ENCODE peak calls at places on chromosomes 12 and 14, in eight cellular contexts. Q, U, N, V, E, I, Y and J are unnamed samples.

GRCh38 chr12:9331218-9331626 is 123.0 kb upstream of the PZP start:
- DNase-seq in V (peak), Q (peak), Y (peak), N (peak), U (peak), E (no peak), I (peak), J (no peak)

GRCh38 chr12:54352022-54352531 is 12.2 kb downstream of the GPR84 start:
- DNase-seq in I (no peak), U (peak), Q (peak), Y (peak), V (peak), E (peak), N (no peak), J (peak)

GRCh38 chr14:101074124-101075024 is 170.9 kb upstream of the RTL1 start:
- DNase-seq in N (peak), I (no peak), Q (no peak), Y (no peak), U (no peak), V (peak), E (no peak), J (no peak)

GRCh38 chr14:38243696-38244250 is 12.1 kb downstream of the CLEC14A start:
- DNase-seq in V (no peak), U (no peak), N (no peak), Q (no peak), E (no peak), Y (no peak), I (no peak), J (no peak)

GRCh38 chr14:35420036-35420811 is 15.7 kb upstream of the NFKBIA start:
- DNase-seq in E (no peak), I (no peak), N (no peak), U (peak), Q (no peak), Y (peak), V (peak), J (no peak)

GRCh38 chr12:51381226-51382079 is 9.8 kb downstream of the GALNT6 start:
- DNase-seq in Y (peak), Q (no peak), N (no peak), V (peak), I (no peak), U (no peak), E (no peak), J (no peak)

GRCh38 chr12:12745576-12746211 is 28.5 kb downstream of the CDKN1B start:
- DNase-seq in Y (peak), V (no peak), Q (no peak), E (no peak), N (no peak), U (no peak), I (no peak), J (no peak)

GRCh38 chr14:87260460-87260859 is 732.5 kb downstream of the GALC start:
- DNase-seq in I (no peak), Q (no peak), U (no peak), N (no peak), Y (no peak), V (no peak), E (no peak), J (no peak)

DNA sequence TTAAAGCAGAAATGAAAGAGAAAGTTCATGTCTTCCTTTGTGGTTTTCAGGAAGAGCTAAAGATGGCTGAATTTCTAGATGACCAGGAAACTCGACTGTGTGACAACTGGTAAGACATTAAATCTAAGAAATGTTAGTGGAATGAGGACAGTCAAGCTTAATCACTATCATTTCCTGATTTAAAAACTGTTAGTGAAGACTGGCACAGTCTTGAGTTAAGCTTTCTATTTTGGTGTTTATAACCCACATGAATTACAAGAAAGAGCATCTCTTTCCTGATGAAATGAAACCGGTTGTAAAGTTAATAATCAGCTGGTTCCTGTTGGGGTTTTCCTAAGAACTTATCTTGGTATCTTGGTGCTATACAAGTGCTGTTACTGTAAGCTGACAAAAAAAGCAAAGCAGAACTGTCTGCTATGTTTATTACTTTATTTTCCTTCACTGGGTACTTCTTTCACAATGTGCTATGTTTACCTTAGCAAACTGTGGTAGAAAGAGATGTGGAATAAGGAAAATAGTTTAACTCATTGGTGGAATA is 5.2 kb downstream of the TRAFD1 start:
- DNase-seq in U (no peak), N (no peak), V (no peak), E (no peak), Y (no peak), Q (no peak), I (peak), J (no peak)
- H3K4me3 ChIP-seq in U (no peak), N (peak), V (peak), E (no peak), Y (peak), Q (no peak), I (peak), J (no peak)

GRCh38 chr12:79883216-79883615 is 51.7 kb downstream of the PPP1R12A start:
- DNase-seq in N (no peak), I (no peak), V (no peak), Q (no peak), Y (peak), E (no peak), U (no peak), J (no peak)

GRCh38 chr12:79884401-79885006 is 50.4 kb downstream of the PPP1R12A start:
- DNase-seq in V (no peak), N (no peak), I (no peak), Q (no peak), U (no peak), Y (no peak), E (no peak), J (no peak)

GRCh38 chr12:79885956-79886490 is 48.9 kb downstream of the PPP1R12A start:
- DNase-seq in V (no peak), U (no peak), Y (peak), I (no peak), N (no peak), E (no peak), Q (no peak), J (no peak)

GRCh38 chr12:79877246-79877645 is 57.7 kb downstream of the PPP1R12A start:
- DNase-seq in N (no peak), Y (no peak), E (no peak), Q (no peak), V (no peak), I (no peak), U (no peak), J (no peak)

GRCh38 chr12:79881351-79881750 is 53.5 kb downstream of the PPP1R12A start:
- DNase-seq in N (no peak), E (no peak), I (no peak), U (no peak), Y (no peak), Q (no peak), V (no peak), J (no peak)
- H3K4me3 ChIP-seq in N (no peak), E (no peak), I (no peak), U (no peak), Y (no peak), Q (no peak), V (no peak), J (no peak)

DNA sequence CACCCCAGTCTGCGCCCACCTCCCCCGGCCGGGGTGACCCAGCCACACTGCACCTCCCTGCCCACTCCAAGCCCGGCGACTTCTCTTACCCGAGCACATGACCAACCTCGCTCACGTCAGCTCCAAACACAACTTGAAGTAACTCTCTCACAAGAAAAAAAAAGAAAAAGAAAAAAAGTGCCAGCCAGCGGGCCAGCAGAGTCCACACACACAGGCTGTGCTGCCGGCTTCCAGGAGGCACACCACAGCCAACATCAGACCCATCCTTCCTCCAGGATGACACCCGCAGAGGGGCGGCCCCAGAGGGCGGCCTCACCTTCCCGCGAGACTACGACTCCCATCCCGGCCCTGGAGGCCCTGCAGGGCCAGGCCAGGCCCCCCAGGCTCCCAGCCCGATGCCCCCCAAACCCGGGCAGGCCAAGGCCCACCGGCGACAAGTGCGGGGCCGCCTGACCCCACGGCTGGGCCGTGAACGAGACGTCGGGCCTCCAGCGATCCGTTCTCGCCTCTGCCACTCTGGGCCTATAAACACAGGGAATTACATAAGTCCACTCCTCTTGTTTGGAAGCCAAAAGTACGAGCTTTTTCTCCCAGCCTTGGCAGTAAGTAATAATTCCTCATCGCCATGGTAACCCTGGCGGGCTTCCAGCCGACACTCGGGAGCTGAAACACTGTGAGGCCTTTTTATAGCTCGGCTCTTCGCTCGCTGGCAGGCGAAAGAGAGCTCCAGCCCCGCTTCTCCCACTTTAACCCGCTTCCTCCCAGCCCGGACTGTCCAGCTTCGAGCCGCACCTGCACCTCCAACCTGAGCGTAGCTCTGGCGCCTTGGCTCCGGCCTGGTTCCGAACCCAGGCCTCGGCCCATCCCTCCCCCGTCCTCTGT is 49.1 kb downstream of the NCOR2 start:
- DNase-seq in Q (peak), Y (peak), I (no peak), U (peak), N (peak), V (peak), E (peak), J (peak)
- H3K4me3 ChIP-seq in Q (no peak), Y (peak), I (no peak), U (peak), N (peak), V (peak), E (peak), J (peak)

GRCh38 chr12:47775100-47775911 is 2.3 kb downstream of the SLC48A1 start:
- DNase-seq in I (peak), V (peak), Q (no peak), N (no peak), U (no peak), E (peak), Y (peak), J (no peak)
- H3K4me3 ChIP-seq in I (no peak), V (no peak), Q (no peak), N (no peak), U (no peak), E (no peak), Y (peak), J (no peak)

GRCh38 chr12:48977290-48978281 is 536 bp upstream of the WNT1 start:
- DNase-seq in E (peak), N (no peak), Y (peak), I (peak), V (peak), Q (no peak), U (peak), J (no peak)
- H3K4me3 ChIP-seq in E (no peak), N (peak), Y (no peak), I (peak), V (no peak), Q (no peak), U (no peak), J (no peak)

DNA sequence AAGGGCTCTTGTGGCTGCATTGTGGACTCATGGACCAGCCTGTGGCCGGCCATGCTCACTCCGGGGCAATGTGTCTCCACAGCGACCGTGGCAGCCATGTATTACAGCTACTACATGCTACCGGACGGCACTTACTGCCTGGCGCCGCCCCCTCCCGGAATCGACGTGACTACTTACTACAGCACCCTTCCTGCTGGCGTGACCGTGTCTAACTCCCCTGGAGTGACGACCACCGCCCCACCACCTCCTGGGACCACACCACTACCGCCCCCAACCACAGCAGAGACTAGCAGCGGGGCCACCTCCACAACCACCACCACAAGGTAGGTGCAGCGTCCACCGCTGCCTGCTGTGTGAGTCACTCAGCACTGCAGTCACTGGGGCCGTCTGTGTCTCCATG is 42.2 kb downstream of the SFSWAP start:
- DNase-seq in N (no peak), Y (no peak), V (no peak), U (no peak), Q (no peak), E (no peak), I (no peak), J (no peak)
- H3K4me3 ChIP-seq in N (no peak), Y (no peak), V (no peak), U (no peak), Q (no peak), E (no peak), I (no peak), J (no peak)

GRCh38 chr12:52833922-52834726 is at the start of gene KRT79:
- DNase-seq in U (no peak), E (no peak), I (no peak), N (no peak), Q (no peak), Y (no peak), V (no peak), J (no peak)

GRCh38 chr12:52835271-52836041 is 1.3 kb upstream of the KRT79 start:
- DNase-seq in E (no peak), N (no peak), Y (no peak), U (no peak), V (no peak), Q (no peak), I (no peak), J (no peak)

GRCh38 chr12:52836042-52836466 is 1.9 kb upstream of the KRT79 start:
- DNase-seq in U (no peak), I (no peak), V (peak), N (no peak), Y (peak), Q (no peak), E (no peak), J (no peak)

GRCh38 chr12:52832960-52833905 is 878 bp downstream of the KRT79 start:
- DNase-seq in N (no peak), I (no peak), E (no peak), V (no peak), U (no peak), Y (peak), Q (no peak), J (no peak)

DNA sequence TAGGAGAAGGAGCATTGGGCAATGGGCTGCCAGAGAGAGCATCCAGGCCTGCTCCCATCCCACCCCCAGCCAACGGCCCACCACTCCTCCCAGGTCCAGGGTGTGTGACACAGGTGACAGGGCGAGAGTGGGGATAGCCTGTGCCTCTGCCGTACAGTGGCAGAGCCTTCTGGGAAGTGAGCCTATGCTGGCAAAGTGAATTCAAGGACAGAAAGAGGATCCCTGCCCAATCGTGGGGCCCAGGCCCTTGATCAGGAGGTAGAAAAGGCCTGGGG is 553 bp upstream of the KRT79 start:
- DNase-seq in Y (no peak), E (no peak), U (no peak), Q (no peak), V (no peak), N (no peak), I (no peak), J (no peak)
- H3K4me3 ChIP-seq in Y (no peak), E (no peak), U (no peak), Q (no peak), V (no peak), N (no peak), I (no peak), J (no peak)